ENCODE peak calls at places on chromosomes 4 and X, in four cellular contexts. G is A549, A is GM12878, N is K562. Y is an unnamed sample.

GRCh38 chr4:122895336-122895995 is 26.9 kb downstream of the NUDT6 start:
- DNase-seq in A (no peak), G (no peak), N (no peak), Y (peak; percentile 12)

GRCh38 chr4:98493305-98493704 is 165.1 kb downstream of the TSPAN5 start:
- DNase-seq in G (no peak), N (no peak), A (no peak), Y (no peak)

GRCh38 chrX:134692990-134693389 is 34.7 kb upstream of the PLAC1 start:
- DNase-seq in N (no peak), A (no peak), G (peak; percentile 16), Y (no peak)

GRCh38 chr4:103887191-103887590 is 167.4 kb upstream of the TACR3 start:
- DNase-seq in A (no peak), G (no peak), N (no peak), Y (no peak)

GRCh38 chrX:151225843-151226242 is 49.5 kb downstream of the GPR50 start:
- DNase-seq in A (no peak), N (no peak), G (no peak), Y (no peak)

GRCh38 chrX:74420194-74421035 is 878 bp upstream of the SLC16A2 start:
- DNase-seq in N (no peak), G (peak; percentile 64), A (no peak), Y (peak; percentile 78)

GRCh38 chr4:36163198-36163597 is 81.1 kb downstream of the ARAP2 start:
- DNase-seq in A (no peak), N (no peak), G (no peak), Y (no peak)

GRCh38 chr4:183443609-183444148 is 757 bp upstream of the CDKN2AIP start:
- DNase-seq in N (peak; percentile 46), G (no peak), A (no peak), Y (no peak)

GRCh38 chrX:10254746-10255145 is 98.0 kb downstream of the CLCN4 start:
- DNase-seq in A (no peak), G (peak; percentile 52), N (no peak), Y (peak; percentile 8)

GRCh38 chr4:110867981-110868380 is 245.1 kb upstream of the PITX2 start:
- DNase-seq in G (no peak), A (no peak), N (no peak), Y (no peak)

GRCh38 chr4:102438873-102439614 is 62.1 kb upstream of the NFKB1 start:
- DNase-seq in A (no peak), N (no peak), G (peak; percentile 74), Y (no peak)

GRCh38 chr4:44257461-44257860 is 191.1 kb downstream of the KCTD8 start:
- DNase-seq in A (no peak), G (no peak), N (no peak), Y (no peak)

GRCh38 chr4:10180603-10180926 is 64.0 kb upstream of the WDR1 start:
- DNase-seq in A (no peak), N (peak; percentile 66), G (no peak), Y (no peak)

GRCh38 chr4:84482564-84483563 is 16.2 kb downstream of the NKX6-1 start:
- DNase-seq in N (no peak), G (no peak), A (no peak), Y (peak; percentile 44)

GRCh38 chr4:16764622-16765021 is 133.8 kb downstream of the LDB2 start:
- DNase-seq in A (no peak), N (no peak), G (peak; percentile 0), Y (peak; percentile 12)

GRCh38 chr4:7384929-7385890 is 49.5 kb downstream of the PSAPL1 start:
- DNase-seq in G (no peak), N (no peak), A (no peak), Y (peak; percentile 7)

GRCh38 chrX:22365460-22365859 is 92.7 kb downstream of the CBLL2 start:
- DNase-seq in G (peak; percentile 29), A (no peak), N (no peak), Y (no peak)

GRCh38 chrX:51608766-51609165 is 9.9 kb downstream of the CENPVL3 start:
- DNase-seq in A (no peak), G (no peak), N (no peak), Y (no peak)

GRCh38 chrX:40094041-40094899 is 3.5 kb downstream of the BCOR start:
- DNase-seq in A (no peak), N (no peak), G (no peak), Y (peak; percentile 65)

GRCh38 chr4:76802546-76803021 is 95.4 kb downstream of the SOWAHB start:
- DNase-seq in N (peak; percentile 44), G (no peak), A (no peak), Y (no peak)

GRCh38 chr4:188143731-188144130 is 4.5 kb downstream of the TRIML1 start:
- DNase-seq in N (no peak), A (no peak), G (no peak), Y (no peak)

GRCh38 chr4:141134051-141134450 is 782 bp upstream of the RNF150 start:
- DNase-seq in G (no peak), N (no peak), A (no peak), Y (peak; percentile 22)

GRCh38 chr4:184355111-184355604 is 119.2 kb downstream of the IRF2 start:
- DNase-seq in A (peak; percentile 84), G (peak; percentile 19), N (peak; percentile 68), Y (peak; percentile 48)

GRCh38 chr4:183658362-183659028 is 490 bp downstream of the RWDD4 start:
- DNase-seq in A (no peak), G (peak; percentile 5), N (peak; percentile 40), Y (peak; percentile 83)

GRCh38 chr4:78155616-78156105 is 98.5 kb downstream of the FRAS1 start:
- DNase-seq in G (no peak), A (no peak), N (no peak), Y (no peak)

GRCh38 chrX:145923376-145923775 is 105.7 kb downstream of the SLITRK2 start:
- DNase-seq in N (no peak), G (no peak), A (no peak), Y (no peak)

GRCh38 chr4:165806613-165807012 is 66.4 kb upstream of the TLL1 start:
- DNase-seq in A (no peak), G (no peak), N (no peak), Y (no peak)

GRCh38 chr4:165805406-165805805 is 67.6 kb upstream of the TLL1 start:
- DNase-seq in G (no peak), N (no peak), A (no peak), Y (no peak)

GRCh38 chr4:165799384-165799815 is 73.6 kb upstream of the TLL1 start:
- DNase-seq in G (no peak), N (no peak), A (no peak), Y (no peak)

GRCh38 chr4:165803005-165803404 is 70.0 kb upstream of the TLL1 start:
- DNase-seq in G (no peak), N (no peak), A (no peak), Y (no peak)

DNA sequence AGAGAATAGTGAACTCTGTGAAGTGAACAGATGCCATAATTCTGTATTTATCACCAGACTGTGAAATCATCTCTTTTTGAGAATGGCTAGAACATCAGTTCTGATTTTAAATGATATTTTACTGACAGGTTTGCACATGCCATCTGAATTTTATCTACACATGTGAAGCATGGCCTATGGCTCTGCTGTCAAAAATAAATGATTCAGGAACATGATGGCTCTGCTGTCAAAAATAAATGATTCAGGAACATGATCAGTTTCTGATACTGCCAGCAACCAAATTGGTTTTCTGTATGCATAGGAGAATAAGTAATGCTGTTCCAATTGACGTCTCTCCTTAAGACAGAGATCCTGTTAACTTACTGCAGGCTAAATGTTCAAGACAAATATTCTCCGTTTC is 70.6 kb upstream of the TLL1 start:
- DNase-seq in N (no peak), A (no peak), G (no peak), Y (no peak)
- TF ChIP-seq EP300 in N (no peak), A (no peak), G (no peak), Y (no peak)

GRCh38 chrX:53087378-53087777 is 5.2 kb downstream of the TSPYL2 start:
- DNase-seq in G (no peak), N (no peak), A (no peak), Y (no peak)

GRCh38 chrX:53088136-53088974 is 5.6 kb upstream of the KANTR start:
- DNase-seq in A (no peak), G (peak; percentile 66), N (no peak), Y (peak; percentile 86)

GRCh38 chrX:53086464-53086863 is 4.3 kb downstream of the TSPYL2 start:
- DNase-seq in A (no peak), G (no peak), N (no peak), Y (no peak)

GRCh38 chrX:53091354-53091753 is 2.6 kb upstream of the KANTR start:
- DNase-seq in N (no peak), G (no peak), A (no peak), Y (no peak)

DNA sequence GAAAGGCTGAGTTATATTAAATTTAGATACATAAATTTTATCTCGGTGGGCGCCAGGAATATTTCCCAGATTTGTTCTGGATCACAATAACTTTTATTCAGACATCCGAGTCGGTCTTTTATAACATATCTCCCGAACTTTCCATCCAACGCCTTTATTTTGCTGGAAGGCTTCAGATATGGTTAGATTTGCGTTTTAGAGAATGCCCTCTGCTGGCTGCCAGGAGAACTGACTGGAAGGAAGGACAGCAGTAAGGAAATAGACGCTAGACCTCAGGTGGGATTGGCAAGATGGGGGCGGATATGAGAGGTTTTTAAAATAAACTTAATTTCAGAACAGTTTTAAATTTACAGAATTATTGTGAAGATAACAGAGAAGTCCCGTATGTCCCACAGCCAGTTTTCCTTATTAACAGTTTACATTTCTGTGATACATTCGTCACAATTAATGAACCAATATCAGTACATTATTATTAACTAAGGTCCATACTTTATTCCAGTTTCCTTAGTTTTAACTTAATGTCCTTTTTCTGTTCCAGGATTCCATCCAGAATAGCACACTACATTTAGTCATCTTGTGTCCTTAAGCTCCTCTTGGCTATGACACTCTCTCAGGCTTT is 4.6 kb upstream of the KANTR start:
- DNase-seq in G (peak; percentile 64), A (no peak), N (peak; percentile 38), Y (peak; percentile 66)
- TF ChIP-seq RCOR1 in G (no peak), A (no peak), N (no peak), Y (no peak)

GRCh38 chr4:157220026-157220881 is at the start of gene GRIA2:
- DNase-seq in N (peak; percentile 6), A (no peak), G (peak; percentile 10), Y (peak; percentile 89)
- TF ChIP-seq EP300 in N (no peak), A (no peak), G (no peak), Y (no peak)

GRCh38 chr4:12692815-12693214 is 791.3 kb downstream of the RAB28 start:
- DNase-seq in A (no peak), G (no peak), N (no peak), Y (no peak)

GRCh38 chr4:12691168-12691567 is 793.0 kb downstream of the RAB28 start:
- DNase-seq in A (no peak), G (no peak), N (no peak), Y (no peak)

DNA sequence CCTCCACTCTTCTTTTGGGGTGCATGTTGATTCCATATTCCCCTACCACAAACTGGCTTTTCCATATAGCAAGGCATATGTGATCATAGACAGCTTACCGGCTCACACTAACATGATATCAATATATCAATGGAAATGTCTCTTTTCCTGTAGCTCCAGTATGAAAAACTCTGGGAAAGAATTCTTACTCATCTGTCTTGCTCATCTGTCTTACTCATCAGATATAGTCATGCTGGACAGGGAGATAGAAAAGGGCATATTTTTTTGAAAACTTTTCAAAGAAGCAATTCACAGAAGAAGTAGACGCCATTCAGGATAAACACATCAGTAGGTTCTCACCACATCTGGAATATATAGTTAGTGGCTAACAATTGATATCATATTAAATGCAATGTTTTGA is 794.7 kb downstream of the RAB28 start:
- DNase-seq in A (no peak), G (no peak), N (no peak), Y (no peak)
- TF ChIP-seq RCOR1 in A (no peak), G (no peak), N (no peak), Y (no peak)

DNA sequence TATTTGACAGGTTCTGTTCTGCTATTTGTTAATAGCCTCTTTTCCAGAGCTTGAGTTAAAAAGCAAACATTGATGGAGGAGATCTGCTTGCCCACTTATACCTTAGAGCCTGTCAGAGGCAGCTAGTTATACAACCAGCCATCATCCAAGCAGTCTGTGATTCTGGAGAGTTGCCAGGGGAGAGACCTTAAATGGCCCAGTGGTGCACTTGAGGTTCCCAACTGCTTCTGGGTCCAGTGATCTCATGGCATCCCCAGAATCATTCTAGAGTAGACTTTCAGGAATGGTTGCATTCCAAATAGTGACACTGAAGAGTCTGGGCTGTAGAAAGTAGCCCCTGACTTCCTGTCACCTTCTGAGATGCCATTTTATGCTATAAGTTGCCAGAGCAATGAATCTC is 160.7 kb downstream of the FHIP1A start:
- DNase-seq in G (no peak), N (no peak), A (no peak), Y (no peak)
- TF ChIP-seq EP300 in G (no peak), N (no peak), A (no peak), Y (no peak)